ENCODE peak calls at places on chromosomes 13 and 19, in four cellular contexts. One of them, this sample, is unnamed.

GRCh38 chr19:2840794-2841790 is at the start of gene ZNF555:
- DNase-seq in aorta: peak; percentile 99
- DNase-seq in H1: peak; percentile 97
- DNase-seq in A549: peak; percentile 96
- DNase-seq in this sample: peak; percentile 100

GRCh38 chr13:107466326-107466725 is 749.0 kb downstream of the LIG4 start:
- DNase-seq in aorta: no peak
- DNase-seq in H1: no peak
- DNase-seq in A549: no peak
- DNase-seq in this sample: no peak

GRCh38 chr19:6509118-6509971 is 7.2 kb upstream of the TUBB4A start:
- DNase-seq in aorta: peak; percentile 54
- DNase-seq in H1: no peak
- DNase-seq in A549: no peak
- DNase-seq in this sample: peak; percentile 94

GRCh38 chr19:28377077-28377476 is 835.9 kb downstream of the UQCRFS1 start:
- DNase-seq in aorta: no peak
- DNase-seq in H1: no peak
- DNase-seq in A549: no peak
- DNase-seq in this sample: no peak

GRCh38 chr19:48413879-48414623 is 20.6 kb downstream of the GRIN2D start:
- DNase-seq in aorta: no peak
- DNase-seq in H1: peak; percentile 70
- DNase-seq in A549: no peak
- DNase-seq in this sample: no peak

GRCh38 chr13:26046639-26047038 is 5.2 kb downstream of the SHISA2 start:
- DNase-seq in aorta: no peak
- DNase-seq in H1: no peak
- DNase-seq in A549: no peak
- DNase-seq in this sample: no peak

GRCh38 chr13:101576977-101577376 is 124.5 kb downstream of the ITGBL1 start:
- DNase-seq in aorta: no peak
- DNase-seq in H1: no peak
- DNase-seq in A549: no peak
- DNase-seq in this sample: no peak

GRCh38 chr13:49240017-49240416 is 7.7 kb upstream of the CDADC1 start:
- DNase-seq in aorta: no peak
- DNase-seq in H1: no peak
- DNase-seq in A549: no peak
- DNase-seq in this sample: peak; percentile 38

GRCh38 chr19:28715157-28715556 is 497.8 kb downstream of the UQCRFS1 start:
- DNase-seq in aorta: no peak
- DNase-seq in H1: no peak
- DNase-seq in A549: no peak
- DNase-seq in this sample: no peak

GRCh38 chr19:10976200-10976892 is 15.5 kb downstream of the SMARCA4 start:
- DNase-seq in aorta: no peak
- DNase-seq in H1: no peak
- DNase-seq in A549: no peak
- DNase-seq in this sample: no peak

GRCh38 chr19:3420244-3420755 is 53.9 kb downstream of the NFIC start:
- DNase-seq in aorta: no peak
- DNase-seq in H1: no peak
- DNase-seq in A549: no peak
- DNase-seq in this sample: no peak

GRCh38 chr13:35190241-35190640 is 248.2 kb downstream of the NBEA start:
- DNase-seq in aorta: no peak
- DNase-seq in H1: no peak
- DNase-seq in A549: no peak
- DNase-seq in this sample: no peak

GRCh38 chr13:51843529-51843928 is 1.4 kb downstream of the TMEM272 start:
- DNase-seq in aorta: no peak
- DNase-seq in H1: no peak
- DNase-seq in A549: no peak
- DNase-seq in this sample: no peak

GRCh38 chr19:18198374-18198773 is 5.4 kb downstream of the MPV17L2 start:
- DNase-seq in aorta: no peak
- DNase-seq in H1: no peak
- DNase-seq in A549: no peak
- DNase-seq in this sample: no peak

GRCh38 chr19:18194554-18195238 is 1.7 kb downstream of the MPV17L2 start:
- DNase-seq in aorta: peak; percentile 61
- DNase-seq in H1: peak; percentile 76
- DNase-seq in A549: no peak
- DNase-seq in this sample: peak; percentile 59

GRCh38 chr19:18196511-18196845 is 3.5 kb downstream of the MPV17L2 start:
- DNase-seq in aorta: no peak
- DNase-seq in H1: no peak
- DNase-seq in A549: no peak
- DNase-seq in this sample: no peak

GRCh38 chr19:18197306-18197705 is 4.3 kb downstream of the MPV17L2 start:
- DNase-seq in aorta: no peak
- DNase-seq in H1: no peak
- DNase-seq in A549: no peak
- DNase-seq in this sample: no peak

GRCh38 chr19:18197941-18198340 is 4.9 kb downstream of the MPV17L2 start:
- DNase-seq in aorta: no peak
- DNase-seq in H1: no peak
- DNase-seq in A549: no peak
- DNase-seq in this sample: no peak
- H3K4me1 ChIP-seq in aorta: no peaks in the 10 kb centered on the region
- H3K4me1 ChIP-seq in H1: peaks cover 12% of the 10 kb centered on the region
- H3K4me1 ChIP-seq in A549: peaks cover 12% of the 10 kb centered on the region
- H3K4me1 ChIP-seq in this sample: peaks cover 19% of the 10 kb centered on the region

DNA sequence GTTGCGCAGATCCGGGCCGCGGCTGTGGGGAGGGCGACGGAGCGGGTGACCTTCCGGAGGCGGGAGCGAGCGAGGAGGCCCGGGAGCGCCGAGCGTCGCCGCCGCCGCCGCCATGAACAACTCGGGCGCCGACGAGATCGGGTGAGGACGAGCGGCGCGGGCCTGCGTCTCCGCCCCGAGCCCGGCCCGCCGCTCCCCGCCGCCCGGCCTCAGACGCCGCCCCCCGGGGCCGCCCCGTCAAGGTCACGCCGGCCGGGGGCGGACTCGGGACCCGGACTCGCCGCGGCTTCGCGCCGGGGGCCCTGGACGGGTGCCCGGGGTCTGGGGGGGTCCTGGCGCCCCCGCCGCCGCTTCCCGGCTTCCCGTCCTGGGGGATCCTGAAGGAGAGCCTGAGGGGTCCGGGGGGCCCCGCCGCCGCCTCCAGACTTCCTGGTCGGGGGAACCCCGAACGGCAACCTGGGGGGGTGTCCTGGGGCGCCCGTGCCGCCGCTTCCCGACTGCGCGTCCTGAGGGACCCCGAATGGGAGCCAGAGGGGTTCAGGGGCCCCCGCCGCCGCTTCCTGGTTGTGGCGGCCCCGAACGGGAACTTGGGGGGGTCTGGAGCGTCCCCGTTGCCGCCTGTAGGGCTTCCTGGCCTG is 395 bp downstream of the DAZAP1 start:
- DNase-seq in aorta: peak; percentile 70
- DNase-seq in H1: no peak
- DNase-seq in A549: no peak
- DNase-seq in this sample: no peak
- H3K4me1 ChIP-seq in aorta: no peaks in the 10 kb centered on the region
- H3K4me1 ChIP-seq in H1: peaks cover 21% of the 10 kb centered on the region
- H3K4me1 ChIP-seq in A549: peaks cover 20% of the 10 kb centered on the region
- H3K4me1 ChIP-seq in this sample: peaks cover 47% of the 10 kb centered on the region

GRCh38 chr19:4979211-4979807 is 10.4 kb downstream of the KDM4B start:
- DNase-seq in aorta: no peak
- DNase-seq in H1: no peak
- DNase-seq in A549: no peak
- DNase-seq in this sample: no peak

GRCh38 chr19:4977299-4978174 is 8.6 kb downstream of the KDM4B start:
- DNase-seq in aorta: peak; percentile 58
- DNase-seq in H1: no peak
- DNase-seq in A549: no peak
- DNase-seq in this sample: peak; percentile 42

GRCh38 chr19:4974855-4975469 is 6.0 kb downstream of the KDM4B start:
- DNase-seq in aorta: no peak
- DNase-seq in H1: no peak
- DNase-seq in A549: no peak
- DNase-seq in this sample: no peak

GRCh38 chr19:4980087-4980486 is 11.2 kb downstream of the KDM4B start:
- DNase-seq in aorta: no peak
- DNase-seq in H1: no peak
- DNase-seq in A549: no peak
- DNase-seq in this sample: no peak

DNA sequence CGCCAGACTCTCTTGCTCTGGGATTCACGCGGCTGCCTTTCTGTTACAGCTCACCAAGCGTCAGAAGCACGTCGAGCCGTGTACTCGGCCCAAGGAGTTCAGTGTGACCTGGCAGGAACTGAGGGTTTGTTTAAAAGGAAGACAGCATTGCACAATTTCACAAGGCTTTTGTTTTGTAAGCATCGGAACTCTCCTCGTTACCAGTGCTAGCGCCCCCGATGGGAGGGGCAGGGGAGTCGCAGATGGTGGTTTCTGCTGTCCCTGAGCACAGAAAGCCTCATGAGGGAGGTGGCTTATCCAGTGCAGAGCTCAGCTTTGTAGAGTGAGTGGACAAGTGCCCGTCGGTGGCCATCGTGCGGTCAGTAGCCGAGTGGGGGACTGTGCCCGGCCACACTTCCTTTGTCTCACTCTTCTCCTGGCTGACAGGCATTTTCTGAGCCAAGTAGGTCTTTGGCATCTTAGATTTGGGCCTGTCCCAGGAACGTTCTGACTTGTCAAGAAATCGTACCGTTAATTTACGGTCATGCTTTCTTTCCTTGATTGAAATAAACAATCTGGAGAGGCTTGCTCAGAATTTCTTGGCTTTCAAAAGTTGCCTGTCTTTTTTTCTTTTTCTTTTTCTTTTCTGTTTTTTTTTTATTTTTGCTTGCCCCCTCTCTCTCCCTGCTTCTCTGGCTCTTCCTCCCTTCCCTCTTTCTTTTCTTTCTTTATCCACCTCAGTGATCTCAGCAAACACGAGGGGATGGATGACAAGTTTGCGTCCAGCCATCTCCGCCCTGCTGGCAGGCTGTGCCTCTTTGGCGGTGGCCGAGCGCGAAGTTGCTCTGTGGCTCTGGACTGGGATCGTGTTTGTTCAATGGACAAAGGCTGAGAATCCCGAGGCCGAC is 7.7 kb downstream of the KDM4B start:
- DNase-seq in aorta: peak; percentile 85
- DNase-seq in H1: peak; percentile 70
- DNase-seq in A549: peak; percentile 62
- DNase-seq in this sample: peak; percentile 88
- H3K4me1 ChIP-seq in aorta: no peaks in the 10 kb centered on the region
- H3K4me1 ChIP-seq in H1: peaks cover 3% of the 10 kb centered on the region
- H3K4me1 ChIP-seq in A549: peaks cover 51% of the 10 kb centered on the region
- H3K4me1 ChIP-seq in this sample: peaks cover 28% of the 10 kb centered on the region

GRCh38 chr13:112057434-112057735 is 9.6 kb upstream of the SOX1 start:
- DNase-seq in aorta: no peak
- DNase-seq in H1: no peak
- DNase-seq in A549: no peak
- DNase-seq in this sample: no peak
- H3K4me1 ChIP-seq in aorta: no peaks in the 10 kb centered on the region
- H3K4me1 ChIP-seq in H1: peaks cover 44% of the 10 kb centered on the region
- H3K4me1 ChIP-seq in A549: no peaks in the 10 kb centered on the region
- H3K4me1 ChIP-seq in this sample: no peaks in the 10 kb centered on the region

GRCh38 chr19:16363133-16363851 is 38.7 kb downstream of the KLF2 start:
- DNase-seq in aorta: no peak
- DNase-seq in H1: no peak
- DNase-seq in A549: no peak
- DNase-seq in this sample: no peak
- H3K4me1 ChIP-seq in aorta: no peaks in the 10 kb centered on the region
- H3K4me1 ChIP-seq in H1: peaks cover 2% of the 10 kb centered on the region
- H3K4me1 ChIP-seq in A549: no peaks in the 10 kb centered on the region
- H3K4me1 ChIP-seq in this sample: peaks cover 33% of the 10 kb centered on the region

GRCh38 chr13:36837354-36838092 is 18.5 kb downstream of the RFXAP start:
- DNase-seq in aorta: no peak
- DNase-seq in H1: no peak
- DNase-seq in A549: no peak
- DNase-seq in this sample: no peak

GRCh38 chr13:36840718-36841250 is 21.8 kb downstream of the RFXAP start:
- DNase-seq in aorta: no peak
- DNase-seq in H1: no peak
- DNase-seq in A549: no peak
- DNase-seq in this sample: no peak

GRCh38 chr13:36839981-36840380 is 21.0 kb downstream of the RFXAP start:
- DNase-seq in aorta: no peak
- DNase-seq in H1: no peak
- DNase-seq in A549: no peak
- DNase-seq in this sample: no peak

GRCh38 chr13:36839281-36839680 is 20.3 kb downstream of the RFXAP start:
- DNase-seq in aorta: no peak
- DNase-seq in H1: no peak
- DNase-seq in A549: no peak
- DNase-seq in this sample: no peak

DNA sequence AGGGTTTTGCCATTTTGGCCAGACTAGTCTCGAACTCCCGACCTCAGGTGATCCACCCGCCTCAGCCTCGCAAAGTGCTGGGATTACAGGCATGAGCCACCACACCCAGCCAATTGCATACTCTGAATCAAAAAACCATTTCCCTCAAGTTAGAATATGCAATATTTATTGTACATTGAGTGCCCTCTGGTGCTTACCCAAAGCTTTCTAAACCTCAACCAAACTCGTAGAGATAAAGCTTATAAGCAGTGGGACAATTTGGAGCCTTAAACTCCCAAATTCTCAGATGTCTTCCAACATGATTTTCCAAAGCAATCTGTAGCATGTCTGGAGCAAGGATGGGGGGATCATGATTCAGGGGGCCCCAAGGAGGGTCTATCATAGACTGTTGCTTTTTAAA is 22.4 kb downstream of the RFXAP start:
- DNase-seq in aorta: no peak
- DNase-seq in H1: no peak
- DNase-seq in A549: no peak
- DNase-seq in this sample: no peak
- H3K4me1 ChIP-seq in aorta: no peaks in the 10 kb centered on the region
- H3K4me1 ChIP-seq in H1: peaks cover 6% of the 10 kb centered on the region
- H3K4me1 ChIP-seq in A549: no peaks in the 10 kb centered on the region
- H3K4me1 ChIP-seq in this sample: no peaks in the 10 kb centered on the region

DNA sequence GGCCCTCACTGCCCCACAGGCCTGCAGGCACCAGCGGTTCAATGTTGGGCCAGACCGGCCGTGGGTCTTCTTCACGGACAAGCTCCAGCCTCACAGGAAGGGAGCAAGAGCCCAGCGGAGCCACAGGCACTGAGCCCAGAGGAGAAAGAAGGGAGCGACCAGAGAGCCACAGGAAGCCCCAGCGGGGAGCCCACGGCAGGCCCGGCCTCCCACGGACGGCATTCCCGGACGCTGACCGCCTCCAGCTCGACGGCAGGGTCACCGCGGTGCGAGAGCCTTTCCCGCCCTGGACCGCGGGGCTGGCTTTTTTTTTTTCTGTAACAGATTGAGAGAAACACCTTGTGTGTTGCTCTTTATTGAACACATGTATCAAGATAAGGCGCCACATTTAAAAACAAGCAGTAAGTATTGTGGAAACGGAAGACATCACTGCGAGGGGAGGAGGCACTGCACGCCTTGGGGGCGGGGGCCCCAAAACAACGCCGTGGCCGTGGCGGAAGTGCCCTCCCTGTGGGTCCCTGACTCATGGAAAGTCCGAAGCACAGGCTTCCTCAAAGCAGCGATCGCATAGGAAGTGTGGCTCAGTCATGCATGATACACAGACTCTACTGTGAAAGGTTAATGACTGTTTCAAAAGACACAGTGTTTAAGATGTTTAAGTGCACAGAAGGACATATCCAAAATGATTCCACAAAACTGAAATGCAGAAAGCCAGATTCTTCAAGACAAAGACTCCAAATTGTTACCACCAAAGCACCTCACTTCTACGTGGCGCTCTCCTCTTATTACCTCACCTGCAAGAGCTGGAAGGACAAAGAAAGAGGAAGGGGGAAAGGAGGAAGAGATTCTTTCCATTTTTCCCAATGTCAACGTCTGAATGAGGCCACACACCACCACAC is 3.5 kb downstream of the RASA3 start:
- DNase-seq in aorta: peak; percentile 92
- DNase-seq in H1: no peak
- DNase-seq in A549: no peak
- DNase-seq in this sample: peak; percentile 49
- H3K4me1 ChIP-seq in aorta: no peaks in the 10 kb centered on the region
- H3K4me1 ChIP-seq in H1: peaks cover 35% of the 10 kb centered on the region
- H3K4me1 ChIP-seq in A549: peaks cover 6% of the 10 kb centered on the region
- H3K4me1 ChIP-seq in this sample: peaks cover 12% of the 10 kb centered on the region

This sample was measured in testis.